ENCODE peak calls at places on chromosomes 5 and 9, in nine cellular contexts. F is NCI-H1417 treated with DMSO at 0.1 percent for 48 hours; B is EL; J is iPS-NIHi11; U is activated CD8-positive, alpha-beta memory T cell treated with anti-CD3 and anti-CD28 coated beads, Interleukin-2, amount 10 ng/mL, durations not matched to agents 7 days and 5 days; A is nucleus accumbens; G is stimulated activated CD8-positive, alpha-beta memory T cell treated with anti-CD3 and anti-CD28 coated beads, Interleukin-2, amount 100 ng/mL, for 1 hour; K is A673; C is neural progenitor cell. P is an unnamed sample.

GRCh38 chr9:114140850-114141249 is 14.5 kb upstream of the COL27A1 start:
- DNase-seq in J (no peak), C (no peak), B (no peak), K (no peak), F (no peak), U (no peak), A (no peak), G (no peak), P (no peak)

GRCh38 chr9:86687788-86688187 is 259.5 kb downstream of the GAS1 start:
- DNase-seq in U (no peak), K (peak; percentile 45), G (no peak), B (no peak), J (no peak), F (no peak), C (no peak), A (no peak), P (no peak)

GRCh38 chr5:177303925-177304391 is 359 bp downstream of the PRELID1 start:
- DNase-seq in A (no peak), C (no peak), F (no peak), B (peak; percentile 29), J (no peak), K (no peak), G (no peak), U (peak; percentile 63), P (no peak)

GRCh38 chr9:134235366-134235765 is 71.0 kb upstream of the RNU6ATAC start:
- DNase-seq in A (no peak), J (no peak), G (no peak), K (no peak), C (no peak), U (no peak), F (no peak), B (no peak), P (no peak)

GRCh38 chr9:130499804-130500263 is 55.1 kb downstream of the ASS1 start:
- DNase-seq in K (no peak), B (no peak), J (no peak), G (no peak), C (no peak), U (no peak), F (no peak), A (no peak), P (no peak)

GRCh38 chr5:96338624-96339023 is 94.4 kb downstream of the PCSK1 start:
- DNase-seq in G (no peak), J (no peak), A (no peak), U (no peak), C (no peak), F (no peak), B (no peak), K (no peak), P (no peak)

GRCh38 chr5:173884402-173885053 is 3.6 kb upstream of the CPEB4 start:
- DNase-seq in U (peak; percentile 89), K (no peak), F (no peak), A (no peak), B (no peak), C (no peak), J (no peak), G (no peak), P (no peak)

GRCh38 chr5:32325067-32325466 is 12.3 kb upstream of the MTMR12 start:
- DNase-seq in F (no peak), C (no peak), J (no peak), U (no peak), G (no peak), B (no peak), K (no peak), A (no peak), P (no peak)

GRCh38 chr9:113808391-113809191 is 67.5 kb upstream of the ZNF618 start:
- DNase-seq in F (no peak), C (no peak), U (no peak), J (no peak), B (peak; percentile 81), G (no peak), A (no peak), K (peak; percentile 29), P (no peak)

GRCh38 chr5:171453056-171453725 is 33.7 kb downstream of the FGF18 start:
- DNase-seq in K (no peak), G (no peak), B (no peak), A (no peak), C (no peak), F (no peak), U (no peak), J (no peak), P (no peak)

GRCh38 chr5:73909474-73909873 is 283.5 kb downstream of the ARHGEF28 start:
- DNase-seq in U (no peak), G (no peak), B (no peak), A (no peak), J (no peak), K (no peak), C (no peak), F (no peak), P (no peak)

GRCh38 chr5:176679365-176680225 is 32.3 kb downstream of the TSPAN17 start:
- DNase-seq in U (no peak), F (no peak), C (no peak), B (no peak), G (no peak), A (no peak), K (no peak), J (no peak), P (no peak)

GRCh38 chr9:120711841-120712538 is 2.3 kb downstream of the MEGF9 start:
- DNase-seq in C (no peak), U (no peak), K (no peak), J (no peak), G (no peak), B (no peak), F (no peak), A (no peak), P (no peak)

GRCh38 chr5:84272776-84273516 is 111.7 kb downstream of the EDIL3 start:
- DNase-seq in A (no peak), F (no peak), C (peak; percentile 53), G (no peak), J (no peak), K (no peak), B (no peak), U (no peak), P (no peak)

GRCh38 chr5:97191893-97192292 is 8.8 kb upstream of the RIOK2 start:
- DNase-seq in K (no peak), B (no peak), U (no peak), J (no peak), C (no peak), A (no peak), G (no peak), F (no peak), P (no peak)

GRCh38 chr5:61575103-61575502 is 243.0 kb downstream of the ZSWIM6 start:
- DNase-seq in C (peak; percentile 34), B (peak; percentile 85), A (no peak), K (peak; percentile 68), U (no peak), F (no peak), G (no peak), J (peak; percentile 29), P (no peak)

GRCh38 chr9:35116898-35117551 is 1.4 kb upstream of the ATOSB start:
- DNase-seq in J (peak; percentile 78), U (peak; percentile 93), G (peak; percentile 70), A (peak; percentile 81), B (peak; percentile 95), F (peak; percentile 2), C (peak; percentile 97), K (peak; percentile 95), P (peak; percentile 95)

GRCh38 chr5:119411291-119411934 is 40.9 kb upstream of the HSD17B4 start:
- DNase-seq in C (no peak), F (no peak), U (no peak), A (no peak), J (no peak), K (no peak), G (no peak), B (peak; percentile 29), P (no peak)

GRCh38 chr9:132268725-132269352 is 85.9 kb downstream of the SETX start:
- DNase-seq in U (peak; percentile 77), K (peak; percentile 78), A (peak; percentile 16), J (peak; percentile 78), G (peak; percentile 38), B (peak; percentile 61), F (peak; percentile 38), C (peak; percentile 74), P (peak; percentile 78)

GRCh38 chr9:118631956-118632355 is 737.3 kb downstream of the BRINP1 start:
- DNase-seq in A (no peak), J (no peak), C (no peak), B (no peak), G (no peak), U (no peak), K (no peak), F (no peak), P (no peak)

GRCh38 chr9:104091708-104092107 is 2.4 kb upstream of the SMC2 start:
- DNase-seq in C (peak; percentile 1), K (peak; percentile 11), U (no peak), F (no peak), G (no peak), A (no peak), B (no peak), J (no peak), P (no peak)

GRCh38 chr5:1701884-1702283 is 97.8 kb downstream of the MRPL36 start:
- DNase-seq in K (no peak), F (no peak), J (no peak), U (no peak), B (no peak), G (no peak), A (no peak), C (no peak), P (no peak)

GRCh38 chr9:32385135-32385884 is 867 bp downstream of the ACO1 start:
- DNase-seq in F (no peak), A (no peak), J (no peak), U (no peak), B (no peak), K (no peak), G (no peak), C (no peak), P (no peak)

GRCh38 chr9:76610009-76610352 is 151.0 kb downstream of the GCNT1 start:
- DNase-seq in F (no peak), K (no peak), B (peak; percentile 40), J (no peak), G (no peak), A (no peak), C (no peak), U (no peak), P (no peak)

GRCh38 chr9:2889023-2889422 is 45.1 kb upstream of the PUM3 start:
- DNase-seq in J (no peak), A (no peak), F (no peak), K (no peak), G (no peak), B (no peak), C (no peak), U (no peak), P (no peak)

GRCh38 chr5:139767960-139768359 is 27.6 kb upstream of the PSD2 start:
- DNase-seq in G (no peak), J (peak; percentile 3), U (no peak), F (no peak), A (no peak), C (no peak), B (no peak), K (no peak), P (no peak)

GRCh38 chr9:117672397-117672796 is 31.8 kb upstream of the TLR4 start:
- DNase-seq in K (no peak), J (no peak), B (peak; percentile 83), U (no peak), A (no peak), G (no peak), C (no peak), F (no peak), P (no peak)

GRCh38 chr5:76219636-76220035 is 136.5 kb downstream of the SV2C start:
- DNase-seq in F (no peak), G (no peak), U (no peak), J (no peak), A (no peak), K (peak; percentile 50), B (no peak), C (peak; percentile 44), P (no peak)

GRCh38 chr9:116074658-116075057 is 78.9 kb upstream of the PAPPA start:
- DNase-seq in G (no peak), B (peak; percentile 51), A (no peak), K (peak; percentile 38), J (no peak), C (no peak), U (no peak), F (no peak), P (no peak)

GRCh38 chr9:29078063-29078660 is 1504.9 kb upstream of the C9orf72 start:
- DNase-seq in C (no peak), U (no peak), A (no peak), B (no peak), K (peak; percentile 51), F (no peak), G (no peak), J (no peak), P (no peak)

GRCh38 chr5:32223972-32224608 is 50.0 kb upstream of the GOLPH3 start:
- DNase-seq in F (no peak), B (peak; percentile 90), J (peak; percentile 53), A (no peak), U (no peak), C (peak; percentile 27), K (no peak), G (no peak), P (no peak)

P was measured in hippocampal formation.